ENCODE peak calls at places on chromosomes 5 and 9, in four cellular contexts. X is activated CD8-positive, alpha-beta T cell treated with anti-CD3 and anti-CD28 coated beads for 36 hours; G is sigmoid colon; J is fibroblast of the aortic adventitia. C is an unnamed sample.

GRCh38 chr5:14277407-14278320 is 134.5 kb downstream of the TRIO start:
- DNase-seq in G (no peak), X (no peak), J (no peak), C (no peak)

GRCh38 chr5:89301572-89302025 is 418.6 kb upstream of the MEF2C start:
- DNase-seq in G (no peak), J (no peak), X (no peak), C (no peak)

GRCh38 chr9:23412458-23412857 is 413.6 kb downstream of the ELAVL2 start:
- DNase-seq in J (no peak), G (no peak), X (no peak), C (no peak)

GRCh38 chr9:98342103-98342818 is 86.8 kb upstream of the TBC1D2 start:
- DNase-seq in J (no peak), X (no peak), G (no peak), C (no peak)

GRCh38 chr9:32394381-32395049 is 10.1 kb downstream of the ACO1 start:
- DNase-seq in X (no peak), G (no peak), J (no peak), C (no peak)

GRCh38 chr5:84614907-84615306 is 230.2 kb upstream of the EDIL3 start:
- DNase-seq in G (no peak), X (no peak), J (no peak), C (no peak)

GRCh38 chr9:110835859-110836271 is 167.3 kb downstream of the MUSK start:
- DNase-seq in X (no peak), G (no peak), J (peak; percentile 55), C (no peak)

GRCh38 chr5:132827943-132828673 is 2.3 kb downstream of the SHROOM1 start:
- DNase-seq in X (peak; percentile 23), J (no peak), G (no peak), C (peak; percentile 27)

GRCh38 chr9:116691607-116692006 is 4.5 kb downstream of the TRIM32 start:
- DNase-seq in J (no peak), G (no peak), X (no peak), C (no peak)

GRCh38 chr5:145463634-145464033 is 371.5 kb downstream of the PRELID2 start:
- DNase-seq in J (peak; percentile 45), G (no peak), X (no peak), C (no peak)

GRCh38 chr5:102627311-102627710 is 127.8 kb upstream of the PAM start:
- DNase-seq in J (peak; percentile 14), X (no peak), G (no peak), C (no peak)

GRCh38 chr5:138636401-138636944 is 61.3 kb upstream of the HSPA9 start:
- DNase-seq in J (no peak), X (no peak), G (peak; percentile 26), C (no peak)
- TF ChIP-seq CTCF in J (no peak), X (no peak), G (no peak), C (no peak)

GRCh38 chr5:86971034-86971511 is 296.6 kb upstream of the RASA1 start:
- DNase-seq in X (no peak), G (no peak), J (peak; percentile 35), C (peak; percentile 12)
- TF ChIP-seq CTCF in X (peak; percentile 12), G (no peak), J (peak; percentile 29), C (peak; percentile 15)

GRCh38 chr9:108142504-108143201 is 653.1 kb upstream of the KLF4 start:
- DNase-seq in G (peak; percentile 97), J (peak; percentile 98), X (no peak), C (no peak)
- TF ChIP-seq CTCF in G (no peak), J (peak; percentile 40), X (no peak), C (no peak)

GRCh38 chr5:30040483-30041116 is 1152.9 kb upstream of the CDH6 start:
- DNase-seq in G (no peak), X (peak; percentile 38), J (peak; percentile 78), C (peak; percentile 23)
- TF ChIP-seq CTCF in G (no peak), X (peak; percentile 42), J (peak; percentile 79), C (peak; percentile 27)

GRCh38 chr5:10201223-10201868 is 48.3 kb downstream of the ATPSCKMT start:
- DNase-seq in X (no peak), J (no peak), G (no peak), C (no peak)
- TF ChIP-seq CTCF in X (peak; percentile 25), J (peak; percentile 15), G (no peak), C (peak; percentile 19)

GRCh38 chr5:76583163-76584047 is 39.8 kb downstream of the F2RL2 start:
- DNase-seq in J (peak; percentile 65), X (no peak), G (no peak), C (no peak)
- TF ChIP-seq CTCF in J (peak; percentile 65), X (peak; percentile 57), G (no peak), C (peak; percentile 29)

GRCh38 chr9:132479733-132480132 is 69.7 kb downstream of the CFAP77 start:
- DNase-seq in X (no peak), G (no peak), J (no peak), C (no peak)
- TF ChIP-seq CTCF in X (no peak), G (no peak), J (no peak), C (no peak)